ENCODE peak calls at places on chromosome 2, in ten cellular contexts. Y is AG04449; F is foreskin fibroblast; K is mammary epithelial cell; B is naive thymus-derived CD4-positive, alpha-beta T cell; P is epithelial cell of esophagus; D is CD8-positive, alpha-beta memory T cell; C is adrenal gland; W is NT2/D1; Z is HFF-Myc. L is an unnamed sample.

GRCh38 chr2:41879367-41879871 is 168.4 kb upstream of the PKDCC start:
- DNase-seq in P (no peak), B (no peak), K (no peak), Z (no peak), D (no peak), F (no peak), Y (no peak), W (no peak), C (no peak), L (no peak)

GRCh38 chr2:189082576-189082975 is 97.0 kb downstream of the COL5A2 start:
- DNase-seq in B (no peak), C (no peak), F (peak), Y (peak), K (no peak), D (no peak), Z (peak), W (no peak), P (no peak), L (no peak)

GRCh38 chr2:1744151-1744445 is 217 bp downstream of the PXDN start:
- DNase-seq in K (no peak), W (no peak), C (peak), D (no peak), P (peak), F (no peak), Z (no peak), B (no peak), Y (no peak), L (no peak)

GRCh38 chr2:159010340-159010739 is 41.9 kb downstream of the TANC1 start:
- DNase-seq in Y (no peak), Z (no peak), B (no peak), W (no peak), C (no peak), D (no peak), F (peak), K (peak), P (peak), L (no peak)

GRCh38 chr2:66433945-66434678 is 813 bp upstream of the MEIS1 start:
- DNase-seq in D (no peak), F (peak), W (no peak), K (peak), Z (no peak), C (peak), B (no peak), Y (no peak), P (peak), L (peak)

GRCh38 chr2:54103454-54104314 is 11.7 kb upstream of the ACYP2 start:
- DNase-seq in C (peak), P (peak), F (peak), Z (peak), B (no peak), D (peak), W (peak), Y (no peak), K (peak), L (peak)

GRCh38 chr2:43070039-43070438 is 156.4 kb downstream of the ZFP36L2 start:
- DNase-seq in P (no peak), Z (no peak), C (peak), Y (no peak), B (no peak), F (no peak), K (no peak), D (no peak), W (no peak), L (peak)

GRCh38 chr2:18896106-18896505 is 306.7 kb upstream of the NT5C1B start:
- DNase-seq in F (peak), Z (no peak), B (no peak), P (no peak), Y (no peak), D (no peak), K (no peak), C (no peak), W (no peak), L (no peak)

GRCh38 chr2:37764739-37765138 is 93.3 kb upstream of the CDC42EP3 start:
- DNase-seq in K (no peak), C (no peak), P (peak), W (no peak), F (no peak), D (no peak), Z (no peak), B (no peak), Y (no peak), L (no peak)

GRCh38 chr2:229342376-229342775 is 71.3 kb upstream of the PID1 start:
- DNase-seq in B (no peak), Y (no peak), W (peak), P (peak), C (peak), Z (no peak), K (peak), F (no peak), D (no peak), L (peak)

GRCh38 chr2:68185541-68186164 is 28.0 kb downstream of the PNO1 start:
- DNase-seq in C (peak), B (peak), F (no peak), Y (no peak), K (peak), Z (peak), W (peak), P (peak), D (peak), L (no peak)

GRCh38 chr2:1868683-1869141 is 124.4 kb upstream of the PXDN start:
- DNase-seq in K (no peak), C (no peak), F (no peak), Z (no peak), B (no peak), P (no peak), Y (no peak), D (no peak), W (peak), L (no peak)

GRCh38 chr2:239114616-239115265 is 266.9 kb downstream of the TWIST2 start:
- DNase-seq in D (no peak), F (no peak), Z (no peak), K (no peak), B (no peak), W (no peak), P (no peak), Y (no peak), C (no peak), L (no peak)

GRCh38 chr2:236974206-236974605 is 111.5 kb upstream of the COPS8 start:
- DNase-seq in W (no peak), P (no peak), F (no peak), D (no peak), B (no peak), K (no peak), Y (no peak), Z (no peak), C (no peak), L (no peak)

GRCh38 chr2:37877457-37878315 is 47.4 kb upstream of the RMDN2 start:
- DNase-seq in F (peak), D (no peak), B (no peak), P (peak), Y (no peak), W (no peak), K (peak), Z (peak), C (no peak), L (no peak)

GRCh38 chr2:233414273-233414654 is 60.0 kb downstream of the DGKD start:
- DNase-seq in F (no peak), Z (no peak), Y (no peak), C (no peak), B (no peak), P (peak), D (no peak), W (no peak), K (peak), L (peak)

GRCh38 chr2:81895620-81896245 is 1591.2 kb upstream of the LRRTM1 start:
- DNase-seq in F (no peak), B (no peak), W (no peak), P (no peak), Z (no peak), Y (no peak), C (no peak), D (no peak), K (no peak), L (no peak)

GRCh38 chr2:199456383-199457146 is 1.2 kb downstream of the SATB2 start:
- DNase-seq in Z (no peak), P (no peak), Y (no peak), K (no peak), W (no peak), C (no peak), B (no peak), F (no peak), D (no peak), L (no peak)

GRCh38 chr2:157940024-157940423 is 63.9 kb upstream of the ACVR1 start:
- DNase-seq in K (peak), P (peak), Z (no peak), W (peak), B (no peak), D (no peak), F (no peak), C (no peak), Y (no peak), L (no peak)

GRCh38 chr2:187519419-187520120 is 34.7 kb downstream of the TFPI start:
- DNase-seq in D (no peak), W (peak), P (no peak), Y (no peak), K (no peak), F (no peak), Z (no peak), C (no peak), B (no peak), L (no peak)

GRCh38 chr2:120763516-120763915 is 27.8 kb downstream of the GLI2 start:
- DNase-seq in K (no peak), B (no peak), F (no peak), D (peak), Y (no peak), P (no peak), C (no peak), W (no peak), Z (no peak), L (no peak)

GRCh38 chr2:201950606-201951005 is 83.0 kb upstream of the FZD7 start:
- DNase-seq in F (peak), D (no peak), Y (no peak), W (no peak), Z (no peak), P (peak), C (no peak), K (peak), B (no peak), L (no peak)

GRCh38 chr2:182587831-182588230 is 128.2 kb upstream of the DNAJC10 start:
- DNase-seq in P (peak), Y (peak), D (no peak), W (no peak), K (peak), F (peak), Z (peak), C (no peak), B (no peak), L (no peak)

GRCh38 chr2:26580151-26580550 is 61.0 kb downstream of the CIB4 start:
- DNase-seq in Y (no peak), C (no peak), K (no peak), B (no peak), W (no peak), P (no peak), F (no peak), D (no peak), Z (no peak), L (no peak)

GRCh38 chr2:162430323-162430722 is 86.4 kb downstream of the GCA start:
- DNase-seq in Z (no peak), K (no peak), C (no peak), B (no peak), P (no peak), W (no peak), Y (no peak), F (no peak), D (no peak), L (peak)

GRCh38 chr2:44801676-44802408 is 139.7 kb upstream of the SIX3 start:
- DNase-seq in P (peak), Z (no peak), W (no peak), Y (no peak), F (no peak), B (no peak), D (no peak), K (no peak), C (no peak), L (no peak)

GRCh38 chr2:147346142-147346541 is 498.7 kb upstream of the ACVR2A start:
- DNase-seq in K (peak), W (no peak), Y (no peak), D (no peak), P (peak), Z (no peak), B (no peak), C (no peak), F (no peak), L (no peak)

GRCh38 chr2:8836979-8837794 is at the start of gene KIDINS220:
- DNase-seq in B (peak), W (peak), P (peak), Y (no peak), C (peak), Z (peak), K (peak), F (peak), D (peak), L (peak)

GRCh38 chr2:75643980-75644379 is 2.6 kb upstream of the MRPL19 start:
- DNase-seq in C (no peak), P (no peak), F (no peak), B (no peak), W (no peak), Z (no peak), K (no peak), Y (no peak), D (no peak), L (no peak)

GRCh38 chr2:112693596-112693995 is 27.2 kb upstream of the NT5DC4 start:
- DNase-seq in P (no peak), F (no peak), B (no peak), D (no peak), Z (no peak), Y (no peak), W (no peak), C (no peak), K (no peak), L (no peak)

GRCh38 chr2:174761837-174762236 is 2.4 kb downstream of the CHRNA1 start:
- DNase-seq in C (no peak), B (no peak), P (peak), D (no peak), Y (no peak), K (no peak), Z (no peak), W (no peak), F (no peak), L (no peak)

GRCh38 chr2:231104115-231104713 is 20.6 kb downstream of the HTR2B start:
- DNase-seq in W (peak), B (peak), P (peak), Y (peak), C (peak), Z (peak), K (peak), F (peak), D (peak), L (peak)

GRCh38 chr2:126664639-126665038 is 8.7 kb downstream of the GYPC start:
- DNase-seq in Y (no peak), F (no peak), B (no peak), C (no peak), W (no peak), P (no peak), D (no peak), Z (no peak), K (no peak), L (no peak)
- H3K4me3 ChIP-seq in Y (no peak), F (no peak), B (peak), C (no peak), W (no peak), P (no peak), D (peak), Z (no peak), K (no peak), L (no peak)

DNA sequence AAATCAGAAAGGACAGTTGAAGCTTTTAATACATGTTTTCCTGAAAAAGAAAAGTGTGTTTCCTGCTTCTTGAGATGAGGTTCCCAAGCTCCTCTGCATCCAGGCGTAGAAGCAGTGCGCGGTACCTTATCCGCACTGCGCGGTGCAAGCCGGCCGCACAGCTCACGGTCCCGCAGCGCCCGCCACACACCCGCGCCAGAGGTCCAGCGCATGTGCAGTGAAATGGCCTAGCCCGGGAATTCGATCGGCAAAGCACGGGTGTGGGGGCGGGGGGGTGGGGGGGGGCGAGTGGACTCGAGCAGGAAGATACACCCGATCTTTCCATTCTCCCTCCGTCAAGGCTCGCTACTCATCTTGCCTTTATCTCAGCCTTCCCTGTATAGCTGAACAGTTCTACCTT is 10.1 kb downstream of the HOXD8 start:
- DNase-seq in C (peak), D (no peak), K (no peak), B (no peak), Y (no peak), F (no peak), P (no peak), W (no peak), Z (no peak), L (no peak)
- H3K4me3 ChIP-seq in C (no peak), D (no peak), K (no peak), B (no peak), Y (peak), F (no peak), P (no peak), W (no peak), Z (no peak), L (no peak)

GRCh38 chr2:203998195-203998804 is 61.7 kb downstream of the ICOS start:
- DNase-seq in B (no peak), K (peak), C (no peak), D (no peak), Y (peak), F (no peak), Z (no peak), W (no peak), P (peak), L (no peak)
- H3K4me3 ChIP-seq in B (no peak), K (no peak), C (no peak), D (no peak), Y (no peak), F (no peak), Z (no peak), W (no peak), P (no peak), L (no peak)

GRCh38 chr2:184599875-184600227 is 1.5 kb downstream of the ZNF804A start:
- DNase-seq in K (no peak), Y (no peak), F (peak), C (no peak), D (no peak), P (no peak), W (no peak), B (no peak), Z (no peak), L (no peak)
- H3K4me3 ChIP-seq in K (no peak), Y (peak), F (peak), C (no peak), D (no peak), P (no peak), W (no peak), B (no peak), Z (no peak), L (no peak)

GRCh38 chr2:207681431-207681830 is 30.0 kb upstream of the CCNYL1 start:
- DNase-seq in D (no peak), P (no peak), W (no peak), C (peak), Z (no peak), F (no peak), B (no peak), K (no peak), Y (no peak), L (no peak)
- H3K4me3 ChIP-seq in D (no peak), P (no peak), W (no peak), C (no peak), Z (no peak), F (no peak), B (no peak), K (no peak), Y (no peak), L (peak)

L was measured in stomach.